ENCODE peak calls at places on chromosomes 13 and 19, in five cellular contexts. P, G, H, N and O are unnamed samples.

GRCh38 chr13:94431569-94431968 is 47.9 kb downstream of the DCT start:
- DNase-seq in G (no peak), H (no peak), N (no peak), P (no peak), O (no peak)

GRCh38 chr13:26584713-26585112 is 27.2 kb downstream of the WASF3 start:
- DNase-seq in H (no peak), N (no peak), G (no peak), P (peak), O (no peak)

GRCh38 chr13:113981201-113981605 is 7.3 kb upstream of the C13orf46 start:
- DNase-seq in N (no peak), P (peak), H (no peak), G (no peak), O (no peak)

GRCh38 chr13:40488869-40489391 is 177.5 kb downstream of the FOXO1 start:
- DNase-seq in N (no peak), G (no peak), H (no peak), P (no peak), O (no peak)

GRCh38 chr19:39498262-39499081 is at the start of gene DLL3:
- DNase-seq in P (peak), H (peak), G (no peak), N (no peak), O (no peak)

GRCh38 chr13:102195566-102196462 is 206.0 kb downstream of the FGF14 start:
- DNase-seq in N (no peak), P (peak), G (no peak), H (no peak), O (no peak)

GRCh38 chr13:26026211-26026610 is 25.6 kb downstream of the SHISA2 start:
- DNase-seq in G (no peak), H (no peak), P (no peak), N (no peak), O (no peak)

GRCh38 chr19:23116802-23117571 is at the start of gene ZNF730:
- DNase-seq in P (peak), G (peak), N (peak), H (peak), O (peak)

GRCh38 chr19:35476149-35476548 is 14.1 kb downstream of the KRTDAP start:
- DNase-seq in P (peak), H (peak), N (no peak), G (no peak), O (no peak)

GRCh38 chr19:9032136-9032626 is 22.0 kb upstream of the MUC16 start:
- DNase-seq in H (no peak), G (no peak), P (no peak), N (no peak), O (no peak)

GRCh38 chr19:12527034-12527836 is 24.0 kb downstream of the ZNF564 start:
- DNase-seq in H (no peak), G (no peak), N (no peak), P (peak), O (no peak)

GRCh38 chr13:23146811-23147245 is 34.0 kb upstream of the SGCG start:
- DNase-seq in G (no peak), P (no peak), H (no peak), N (no peak), O (no peak)

GRCh38 chr13:113468029-113468428 is 14.7 kb upstream of the ADPRHL1 start:
- DNase-seq in N (no peak), H (peak), G (no peak), P (no peak), O (no peak)

GRCh38 chr19:6610934-6611370 is 20.0 kb upstream of the CD70 start:
- DNase-seq in P (peak), N (no peak), H (no peak), G (no peak), O (no peak)

GRCh38 chr19:38723606-38724379 is 20.5 kb downstream of the CAPN12 start:
- DNase-seq in P (no peak), N (peak), H (no peak), G (no peak), O (no peak)

GRCh38 chr13:109509154-109509905 is 277.1 kb downstream of the IRS2 start:
- DNase-seq in H (no peak), G (no peak), N (no peak), P (peak), O (no peak)

GRCh38 chr19:1770866-1771576 is 17.7 kb downstream of the ONECUT3 start:
- DNase-seq in N (no peak), G (no peak), P (no peak), H (no peak), O (no peak)

GRCh38 chr13:113186061-113186900 is 22.2 kb downstream of the PCID2 start:
- DNase-seq in G (no peak), N (no peak), H (no peak), P (no peak), O (no peak)

GRCh38 chr13:43263047-43263446 is 239.7 kb downstream of the DNAJC15 start:
- DNase-seq in N (no peak), H (peak), P (peak), G (no peak), O (no peak)

GRCh38 chr19:48249502-48250014 is 6.2 kb downstream of the CARD8 start:
- DNase-seq in H (no peak), N (peak), G (peak), P (no peak), O (no peak)

GRCh38 chr19:41530761-41531301 is 45.1 kb upstream of the CEACAM21 start:
- DNase-seq in G (no peak), N (no peak), H (no peak), P (no peak), O (no peak)

GRCh38 chr19:54415208-54415900 is at the start of gene TTYH1:
- DNase-seq in N (no peak), H (peak), P (no peak), G (peak), O (peak)

GRCh38 chr13:109755997-109756396 is 30.4 kb downstream of the IRS2 start:
- DNase-seq in P (no peak), N (no peak), H (no peak), G (no peak), O (no peak)

GRCh38 chr19:19276851-19277250 is 3.8 kb upstream of the TM6SF2 start:
- DNase-seq in H (no peak), N (no peak), G (no peak), P (no peak), O (no peak)

GRCh38 chr13:79775830-79776229 is 294.9 kb downstream of the NDFIP2 start:
- DNase-seq in P (peak), N (no peak), G (no peak), H (peak), O (peak)

GRCh38 chr13:112142401-112142930 is 75.5 kb downstream of the SOX1 start:
- DNase-seq in P (no peak), H (peak), N (no peak), G (no peak), O (no peak)

GRCh38 chr19:14434157-14434501 is 1.0 kb downstream of the PKN1 start:
- DNase-seq in H (no peak), P (no peak), G (no peak), N (no peak), O (no peak)

GRCh38 chr13:50914301-50914700 is 4.7 kb downstream of the RNASEH2B start:
- DNase-seq in P (no peak), G (no peak), H (no peak), N (no peak), O (no peak)

DNA sequence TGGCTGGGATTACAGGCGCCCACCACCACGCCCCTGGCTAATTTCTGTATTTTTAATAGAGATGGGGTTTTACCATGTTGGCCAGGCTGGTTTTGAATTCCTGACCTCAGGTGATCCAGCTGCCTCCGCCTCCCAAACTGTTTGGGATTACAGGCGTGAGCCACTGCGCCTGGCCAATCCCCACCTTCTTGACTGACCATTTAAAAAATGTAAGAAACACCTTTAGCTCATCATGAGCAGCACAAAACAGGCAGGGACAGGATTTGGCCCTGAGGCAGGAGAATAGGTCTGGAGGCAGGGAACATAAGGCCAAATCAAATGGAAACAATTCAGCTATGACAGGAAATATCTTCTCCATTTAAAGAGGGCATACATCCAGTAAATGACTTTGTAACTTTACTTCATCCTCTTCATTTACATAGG is 1.4 kb upstream of the MPV17L2 start:
- DNase-seq in N (no peak), H (no peak), G (no peak), P (peak), O (no peak)
- H3K27ac ChIP-seq in N (peak), H (no peak), G (peak), P (peak), O (peak)

DNA sequence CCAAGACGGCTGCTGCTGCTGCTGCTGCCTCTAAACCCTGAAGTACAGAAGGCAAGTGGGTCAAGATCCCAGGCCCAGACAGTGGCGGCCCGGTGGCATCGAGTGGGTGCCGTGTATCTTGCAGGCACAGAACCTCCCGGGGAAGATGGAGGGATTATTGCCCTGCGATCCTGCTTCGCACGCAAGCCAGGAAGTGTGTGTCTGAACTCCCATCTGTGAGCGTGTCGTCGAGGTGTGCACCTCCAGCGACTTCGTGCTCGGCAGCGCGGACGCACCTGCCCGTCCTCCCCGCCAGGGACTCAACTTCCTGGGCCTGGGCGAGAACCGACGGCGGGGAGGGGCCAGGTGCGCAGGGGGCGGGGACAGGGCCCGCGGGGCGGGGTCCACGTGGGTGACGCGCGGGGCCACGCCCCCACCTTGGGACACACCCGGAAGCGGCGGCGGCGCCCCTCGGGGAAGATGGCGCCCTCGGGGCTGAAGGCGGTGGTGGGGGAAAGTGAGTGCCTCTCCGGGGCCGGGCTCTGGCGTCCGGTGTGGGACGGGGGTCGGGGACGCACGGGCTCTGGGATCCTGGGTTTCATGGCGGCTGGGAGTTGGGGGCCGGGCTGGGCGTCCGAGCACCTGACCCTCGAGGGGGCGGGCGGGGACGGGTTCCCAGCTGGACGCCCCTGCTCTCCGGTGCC is at the start of gene STXBP2:
- DNase-seq in H (peak), P (peak), G (peak), N (peak), O (no peak)
- H3K27ac ChIP-seq in H (no peak), P (peak), G (peak), N (peak), O (no peak)

DNA sequence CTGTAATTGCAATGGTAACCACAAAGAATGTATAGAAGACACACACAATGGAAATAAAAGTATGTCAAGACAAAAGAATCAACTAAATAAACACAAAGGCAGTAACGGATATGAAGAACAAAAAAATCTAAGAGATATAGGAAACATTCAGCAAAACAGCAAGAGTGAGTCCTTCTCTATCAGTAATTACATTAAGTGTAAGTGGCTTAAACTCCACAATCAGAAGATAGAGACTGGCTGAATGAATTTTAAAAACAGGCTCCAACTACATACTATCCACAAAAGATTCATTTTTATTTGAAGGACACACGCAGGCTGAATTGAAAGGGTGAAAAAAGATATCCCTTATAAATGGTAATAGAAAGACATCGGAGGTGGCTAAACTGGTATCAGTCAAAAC is 19.5 kb downstream of the ZNF616 start:
- DNase-seq in G (no peak), N (no peak), P (no peak), H (no peak), O (no peak)
- H3K27ac ChIP-seq in G (no peak), N (no peak), P (no peak), H (no peak), O (no peak)

DNA sequence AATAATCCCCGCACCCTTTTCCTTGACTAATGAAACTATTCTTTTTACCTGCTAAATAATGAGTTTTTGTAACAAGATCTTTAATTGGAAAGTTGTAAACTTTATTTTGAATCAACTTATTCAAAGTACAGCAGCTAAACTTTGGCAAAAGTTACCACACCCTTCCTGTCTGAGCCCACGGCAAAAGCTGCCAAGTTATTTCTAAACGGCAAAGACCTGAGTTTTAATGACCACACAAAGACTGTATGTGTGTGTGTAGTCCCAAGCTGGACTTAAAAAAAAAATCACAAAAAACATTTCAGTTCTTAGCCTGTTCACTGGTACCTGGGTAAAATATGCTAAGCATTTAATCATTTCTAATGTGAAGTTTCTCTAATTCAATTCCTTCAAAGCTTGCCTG is 60.7 kb downstream of the ZAR1L start:
- DNase-seq in H (no peak), G (no peak), P (no peak), N (no peak), O (no peak)
- H3K27ac ChIP-seq in H (no peak), G (no peak), P (peak), N (peak), O (no peak)

DNA sequence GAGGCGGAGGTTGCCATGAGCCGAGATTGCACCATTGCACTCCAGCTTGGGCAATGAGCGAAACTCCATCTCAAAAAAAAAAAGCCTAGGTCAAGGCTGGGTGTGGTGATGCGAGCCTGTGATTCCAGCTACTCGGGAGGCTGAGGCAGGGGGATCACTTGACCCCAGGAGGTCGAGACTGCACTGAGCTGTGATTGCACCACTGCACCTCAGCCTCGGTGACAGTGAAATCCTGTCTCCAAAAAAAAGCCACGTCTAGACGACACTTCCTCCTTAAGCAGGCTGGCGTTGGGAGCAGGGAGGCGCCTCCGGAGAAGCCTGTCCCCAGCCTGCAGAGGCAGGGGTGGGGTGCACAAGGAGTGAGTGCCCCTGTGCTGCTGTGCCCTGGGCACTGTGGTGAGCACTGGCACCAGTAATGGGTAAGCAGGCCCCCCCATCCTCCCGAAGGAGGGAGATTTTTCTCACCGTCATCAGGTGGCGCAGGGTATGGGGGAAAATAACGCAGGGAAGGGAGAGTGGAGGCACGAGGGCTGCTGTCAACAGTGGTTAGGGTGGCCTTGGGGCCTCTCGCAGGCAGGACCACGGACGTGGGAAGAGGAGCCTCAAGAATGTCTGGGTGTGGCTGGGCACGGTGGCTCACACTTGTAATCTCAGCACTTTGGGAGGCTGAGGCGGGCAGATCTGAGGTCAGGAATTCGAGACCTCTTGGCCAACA is 701 bp downstream of the P2RY11 start:
- DNase-seq in H (no peak), N (no peak), G (no peak), P (no peak), O (no peak)
- H3K27ac ChIP-seq in H (no peak), N (peak), G (peak), P (no peak), O (peak)

GRCh38 chr19:45102481-45102880 is 9.5 kb downstream of the PPP1R37 start:
- DNase-seq in H (peak), G (no peak), N (no peak), P (no peak), O (no peak)

GRCh38 chr19:45104658-45105384 is 11.8 kb downstream of the PPP1R37 start:
- DNase-seq in P (peak), N (no peak), H (peak), G (no peak), O (no peak)

GRCh38 chr19:45103200-45103624 is 10.2 kb downstream of the PPP1R37 start:
- DNase-seq in N (no peak), P (no peak), G (no peak), H (peak), O (no peak)

GRCh38 chr19:45101796-45102195 is 8.8 kb downstream of the PPP1R37 start:
- DNase-seq in H (peak), N (no peak), P (no peak), G (no peak), O (no peak)

DNA sequence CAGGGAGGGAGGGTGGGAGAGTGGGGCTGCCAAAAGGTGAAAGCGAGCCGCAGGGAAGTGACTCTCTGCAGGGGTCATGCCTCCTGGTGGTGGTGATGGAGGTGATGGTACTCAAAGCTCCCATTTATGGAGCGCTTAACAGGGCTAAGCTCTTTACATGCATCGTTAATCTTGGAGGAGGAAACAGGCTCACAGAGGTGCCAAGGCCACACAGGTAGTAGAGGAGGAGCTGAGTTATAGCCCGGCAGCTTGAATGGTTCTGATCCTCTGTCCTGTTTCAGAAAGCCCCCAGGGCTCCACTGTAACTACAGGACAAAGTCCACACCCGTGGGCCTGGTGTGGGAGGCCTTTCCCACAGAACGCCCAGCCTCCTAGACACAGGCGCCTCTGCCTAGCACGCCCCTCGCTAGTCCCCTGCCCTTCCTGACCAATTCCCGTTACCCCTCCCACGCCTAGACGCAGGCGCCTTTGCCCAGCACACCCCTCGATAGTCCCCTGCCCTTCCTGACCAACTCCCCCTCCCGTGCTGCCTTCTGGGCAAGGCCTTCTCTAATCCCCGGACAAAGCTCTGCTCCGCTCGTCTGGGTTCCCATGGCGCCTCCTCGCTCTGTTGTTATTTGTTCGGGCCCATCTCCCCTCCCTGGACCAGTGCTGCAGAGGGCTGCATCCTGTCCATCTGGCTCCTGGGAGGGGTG is 10.8 kb downstream of the PPP1R37 start:
- DNase-seq in N (peak), P (no peak), G (no peak), H (peak), O (no peak)
- H3K27ac ChIP-seq in N (peak), P (no peak), G (no peak), H (peak), O (no peak)